ENCODE peak calls at places on chromosome 4, in eight cellular contexts. One of them, this sample, is unnamed.

GRCh38 chr4:128841402-128841801 is 31.9 kb downstream of the JADE1 start:
- DNase-seq in amniotic epithelial cell: no peak
- DNase-seq in activated gamma-delta T cell treated with Interleukin-2 at 50 U/mL for 16 hours: no peak
- DNase-seq in NCI-H1417: no peak
- DNase-seq in breast epithelium: no peak
- DNase-seq in germinal center: no peak
- DNase-seq in astrocyte of the spinal cord: no peak
- DNase-seq in NCI-H2081: no peak
- DNase-seq in this sample: no peak

GRCh38 chr4:663438-664428 is 10.3 kb downstream of the ATP5ME start:
- DNase-seq in amniotic epithelial cell: no peak
- DNase-seq in activated gamma-delta T cell treated with Interleukin-2 at 50 U/mL for 16 hours: peak; percentile 81
- DNase-seq in NCI-H1417: peak; percentile 79
- DNase-seq in breast epithelium: peak; percentile 52
- DNase-seq in germinal center: peak; percentile 84
- DNase-seq in astrocyte of the spinal cord: no peak
- DNase-seq in NCI-H2081: no peak
- DNase-seq in this sample: peak; percentile 94

GRCh38 chr4:167233523-167234387 is 539 bp downstream of the SPOCK3 start:
- DNase-seq in amniotic epithelial cell: no peak
- DNase-seq in activated gamma-delta T cell treated with Interleukin-2 at 50 U/mL for 16 hours: no peak
- DNase-seq in NCI-H1417: peak; percentile 89
- DNase-seq in breast epithelium: no peak
- DNase-seq in germinal center: peak; percentile 3
- DNase-seq in astrocyte of the spinal cord: peak; percentile 18
- DNase-seq in NCI-H2081: peak; percentile 37
- DNase-seq in this sample: peak; percentile 75

GRCh38 chr4:152328595-152328994 is 207.3 kb downstream of the FBXW7 start:
- DNase-seq in amniotic epithelial cell: no peak
- DNase-seq in activated gamma-delta T cell treated with Interleukin-2 at 50 U/mL for 16 hours: no peak
- DNase-seq in NCI-H1417: no peak
- DNase-seq in breast epithelium: no peak
- DNase-seq in germinal center: no peak
- DNase-seq in astrocyte of the spinal cord: no peak
- DNase-seq in NCI-H2081: no peak
- DNase-seq in this sample: no peak

GRCh38 chr4:155353923-155354540 is 22.7 kb downstream of the MAP9 start:
- DNase-seq in amniotic epithelial cell: peak; percentile 51
- DNase-seq in activated gamma-delta T cell treated with Interleukin-2 at 50 U/mL for 16 hours: peak; percentile 3
- DNase-seq in NCI-H1417: peak; percentile 53
- DNase-seq in breast epithelium: peak; percentile 56
- DNase-seq in germinal center: peak; percentile 17
- DNase-seq in astrocyte of the spinal cord: peak; percentile 60
- DNase-seq in NCI-H2081: peak; percentile 17
- DNase-seq in this sample: no peak

GRCh38 chr4:30717208-30718020 is 2.8 kb upstream of the PCDH7 start:
- DNase-seq in amniotic epithelial cell: peak; percentile 82
- DNase-seq in activated gamma-delta T cell treated with Interleukin-2 at 50 U/mL for 16 hours: no peak
- DNase-seq in NCI-H1417: peak; percentile 69
- DNase-seq in breast epithelium: no peak
- DNase-seq in germinal center: no peak
- DNase-seq in astrocyte of the spinal cord: peak; percentile 69
- DNase-seq in NCI-H2081: no peak
- DNase-seq in this sample: peak; percentile 22

GRCh38 chr4:120682981-120683380 is 239.5 kb downstream of the PRDM5 start:
- DNase-seq in amniotic epithelial cell: no peak
- DNase-seq in activated gamma-delta T cell treated with Interleukin-2 at 50 U/mL for 16 hours: no peak
- DNase-seq in NCI-H1417: no peak
- DNase-seq in breast epithelium: no peak
- DNase-seq in germinal center: no peak
- DNase-seq in astrocyte of the spinal cord: peak; percentile 22
- DNase-seq in NCI-H2081: no peak
- DNase-seq in this sample: no peak

GRCh38 chr4:89539374-89539773 is 231.8 kb upstream of the GPRIN3 start:
- DNase-seq in amniotic epithelial cell: peak; percentile 99
- DNase-seq in activated gamma-delta T cell treated with Interleukin-2 at 50 U/mL for 16 hours: no peak
- DNase-seq in NCI-H1417: no peak
- DNase-seq in breast epithelium: no peak
- DNase-seq in germinal center: no peak
- DNase-seq in astrocyte of the spinal cord: peak; percentile 38
- DNase-seq in NCI-H2081: no peak
- DNase-seq in this sample: no peak

GRCh38 chr4:145786261-145786660 is 106.3 kb downstream of the C4orf51 start:
- DNase-seq in amniotic epithelial cell: no peak
- DNase-seq in activated gamma-delta T cell treated with Interleukin-2 at 50 U/mL for 16 hours: no peak
- DNase-seq in NCI-H1417: no peak
- DNase-seq in breast epithelium: no peak
- DNase-seq in germinal center: no peak
- DNase-seq in astrocyte of the spinal cord: no peak
- DNase-seq in NCI-H2081: no peak
- DNase-seq in this sample: no peak

GRCh38 chr4:6925357-6925836 is 15.8 kb downstream of the TBC1D14 start:
- DNase-seq in amniotic epithelial cell: no peak
- DNase-seq in activated gamma-delta T cell treated with Interleukin-2 at 50 U/mL for 16 hours: no peak
- DNase-seq in NCI-H1417: no peak
- DNase-seq in breast epithelium: no peak
- DNase-seq in germinal center: no peak
- DNase-seq in astrocyte of the spinal cord: no peak
- DNase-seq in NCI-H2081: no peak
- DNase-seq in this sample: no peak

GRCh38 chr4:5772528-5773270 is 61.7 kb downstream of the EVC start:
- DNase-seq in amniotic epithelial cell: no peak
- DNase-seq in activated gamma-delta T cell treated with Interleukin-2 at 50 U/mL for 16 hours: no peak
- DNase-seq in NCI-H1417: no peak
- DNase-seq in breast epithelium: no peak
- DNase-seq in germinal center: no peak
- DNase-seq in astrocyte of the spinal cord: no peak
- DNase-seq in NCI-H2081: no peak
- DNase-seq in this sample: no peak

GRCh38 chr4:41142946-41143720 is 71.2 kb downstream of the APBB2 start:
- DNase-seq in amniotic epithelial cell: peak; percentile 96
- DNase-seq in activated gamma-delta T cell treated with Interleukin-2 at 50 U/mL for 16 hours: no peak
- DNase-seq in NCI-H1417: no peak
- DNase-seq in breast epithelium: no peak
- DNase-seq in germinal center: no peak
- DNase-seq in astrocyte of the spinal cord: peak; percentile 96
- DNase-seq in NCI-H2081: no peak
- DNase-seq in this sample: peak; percentile 67

GRCh38 chr4:181688886-181689285 is 554.3 kb upstream of the TENM3 start:
- DNase-seq in amniotic epithelial cell: no peak
- DNase-seq in activated gamma-delta T cell treated with Interleukin-2 at 50 U/mL for 16 hours: no peak
- DNase-seq in NCI-H1417: no peak
- DNase-seq in breast epithelium: no peak
- DNase-seq in germinal center: no peak
- DNase-seq in astrocyte of the spinal cord: peak; percentile 52
- DNase-seq in NCI-H2081: no peak
- DNase-seq in this sample: no peak

GRCh38 chr4:69888336-69888735 is 28.4 kb upstream of the SULT1E1 start:
- DNase-seq in amniotic epithelial cell: peak; percentile 6
- DNase-seq in activated gamma-delta T cell treated with Interleukin-2 at 50 U/mL for 16 hours: no peak
- DNase-seq in NCI-H1417: no peak
- DNase-seq in breast epithelium: no peak
- DNase-seq in germinal center: no peak
- DNase-seq in astrocyte of the spinal cord: no peak
- DNase-seq in NCI-H2081: no peak
- DNase-seq in this sample: no peak

GRCh38 chr4:153773236-153773690 is 13.4 kb upstream of the RNF175 start:
- DNase-seq in amniotic epithelial cell: no peak
- DNase-seq in activated gamma-delta T cell treated with Interleukin-2 at 50 U/mL for 16 hours: no peak
- DNase-seq in NCI-H1417: peak; percentile 7
- DNase-seq in breast epithelium: no peak
- DNase-seq in germinal center: no peak
- DNase-seq in astrocyte of the spinal cord: no peak
- DNase-seq in NCI-H2081: no peak
- DNase-seq in this sample: no peak

GRCh38 chr4:5893013-5893580 is at the start of gene CRMP1:
- DNase-seq in amniotic epithelial cell: no peak
- DNase-seq in activated gamma-delta T cell treated with Interleukin-2 at 50 U/mL for 16 hours: no peak
- DNase-seq in NCI-H1417: peak; percentile 85
- DNase-seq in breast epithelium: no peak
- DNase-seq in germinal center: peak; percentile 10
- DNase-seq in astrocyte of the spinal cord: no peak
- DNase-seq in NCI-H2081: peak; percentile 81
- DNase-seq in this sample: no peak

GRCh38 chr4:179595671-179596410 is 2153.6 kb upstream of the AGA start:
- DNase-seq in amniotic epithelial cell: no peak
- DNase-seq in activated gamma-delta T cell treated with Interleukin-2 at 50 U/mL for 16 hours: no peak
- DNase-seq in NCI-H1417: no peak
- DNase-seq in breast epithelium: no peak
- DNase-seq in germinal center: no peak
- DNase-seq in astrocyte of the spinal cord: peak; percentile 93
- DNase-seq in NCI-H2081: no peak
- DNase-seq in this sample: no peak

GRCh38 chr4:37722000-37722638 is 35.9 kb upstream of the RELL1 start:
- DNase-seq in amniotic epithelial cell: no peak
- DNase-seq in activated gamma-delta T cell treated with Interleukin-2 at 50 U/mL for 16 hours: no peak
- DNase-seq in NCI-H1417: no peak
- DNase-seq in breast epithelium: no peak
- DNase-seq in germinal center: no peak
- DNase-seq in astrocyte of the spinal cord: no peak
- DNase-seq in NCI-H2081: no peak
- DNase-seq in this sample: no peak

GRCh38 chr4:87838207-87838606 is 5.4 kb downstream of the MEPE start:
- DNase-seq in amniotic epithelial cell: no peak
- DNase-seq in activated gamma-delta T cell treated with Interleukin-2 at 50 U/mL for 16 hours: no peak
- DNase-seq in NCI-H1417: no peak
- DNase-seq in breast epithelium: no peak
- DNase-seq in germinal center: no peak
- DNase-seq in astrocyte of the spinal cord: peak; percentile 8
- DNase-seq in NCI-H2081: no peak
- DNase-seq in this sample: no peak

GRCh38 chr4:10803944-10804343 is 119.4 kb upstream of the CLNK start:
- DNase-seq in amniotic epithelial cell: no peak
- DNase-seq in activated gamma-delta T cell treated with Interleukin-2 at 50 U/mL for 16 hours: no peak
- DNase-seq in NCI-H1417: no peak
- DNase-seq in breast epithelium: no peak
- DNase-seq in germinal center: no peak
- DNase-seq in astrocyte of the spinal cord: no peak
- DNase-seq in NCI-H2081: no peak
- DNase-seq in this sample: no peak

GRCh38 chr4:25441519-25442117 is 64.6 kb downstream of the ANAPC4 start:
- DNase-seq in amniotic epithelial cell: peak; percentile 62
- DNase-seq in activated gamma-delta T cell treated with Interleukin-2 at 50 U/mL for 16 hours: no peak
- DNase-seq in NCI-H1417: peak; percentile 77
- DNase-seq in breast epithelium: no peak
- DNase-seq in germinal center: peak; percentile 18
- DNase-seq in astrocyte of the spinal cord: peak; percentile 61
- DNase-seq in NCI-H2081: peak; percentile 71
- DNase-seq in this sample: no peak

GRCh38 chr4:189124149-189124758 is 816.4 kb upstream of the FRG1 start:
- DNase-seq in amniotic epithelial cell: peak; percentile 18
- DNase-seq in activated gamma-delta T cell treated with Interleukin-2 at 50 U/mL for 16 hours: no peak
- DNase-seq in NCI-H1417: peak; percentile 48
- DNase-seq in breast epithelium: no peak
- DNase-seq in germinal center: no peak
- DNase-seq in astrocyte of the spinal cord: peak; percentile 42
- DNase-seq in NCI-H2081: no peak
- DNase-seq in this sample: no peak

GRCh38 chr4:40280586-40280985 is 54.5 kb upstream of the CHRNA9 start:
- DNase-seq in amniotic epithelial cell: no peak
- DNase-seq in activated gamma-delta T cell treated with Interleukin-2 at 50 U/mL for 16 hours: no peak
- DNase-seq in NCI-H1417: no peak
- DNase-seq in breast epithelium: no peak
- DNase-seq in germinal center: no peak
- DNase-seq in astrocyte of the spinal cord: no peak
- DNase-seq in NCI-H2081: no peak
- DNase-seq in this sample: no peak

GRCh38 chr4:47862297-47862696 is 24.4 kb upstream of the CORIN start:
- DNase-seq in amniotic epithelial cell: peak; percentile 54
- DNase-seq in activated gamma-delta T cell treated with Interleukin-2 at 50 U/mL for 16 hours: no peak
- DNase-seq in NCI-H1417: no peak
- DNase-seq in breast epithelium: no peak
- DNase-seq in germinal center: no peak
- DNase-seq in astrocyte of the spinal cord: peak; percentile 53
- DNase-seq in NCI-H2081: no peak
- DNase-seq in this sample: no peak

GRCh38 chr4:121669163-121669550 is 27.6 kb downstream of the ANXA5 start:
- DNase-seq in amniotic epithelial cell: peak; percentile 53
- DNase-seq in activated gamma-delta T cell treated with Interleukin-2 at 50 U/mL for 16 hours: no peak
- DNase-seq in NCI-H1417: no peak
- DNase-seq in breast epithelium: no peak
- DNase-seq in germinal center: no peak
- DNase-seq in astrocyte of the spinal cord: peak; percentile 75
- DNase-seq in NCI-H2081: no peak
- DNase-seq in this sample: no peak

GRCh38 chr4:25211721-25212120 is 22.1 kb upstream of the PI4K2B start:
- DNase-seq in amniotic epithelial cell: no peak
- DNase-seq in activated gamma-delta T cell treated with Interleukin-2 at 50 U/mL for 16 hours: no peak
- DNase-seq in NCI-H1417: no peak
- DNase-seq in breast epithelium: no peak
- DNase-seq in germinal center: no peak
- DNase-seq in astrocyte of the spinal cord: no peak
- DNase-seq in NCI-H2081: no peak
- DNase-seq in this sample: no peak

GRCh38 chr4:185210102-185210981 is 944 bp downstream of the SNX25 start:
- DNase-seq in amniotic epithelial cell: peak; percentile 51
- DNase-seq in activated gamma-delta T cell treated with Interleukin-2 at 50 U/mL for 16 hours: peak; percentile 24
- DNase-seq in NCI-H1417: peak; percentile 85
- DNase-seq in breast epithelium: no peak
- DNase-seq in germinal center: peak; percentile 39
- DNase-seq in astrocyte of the spinal cord: peak; percentile 68
- DNase-seq in NCI-H2081: peak; percentile 37
- DNase-seq in this sample: peak; percentile 22

GRCh38 chr4:185237185-185237584 is 27.8 kb downstream of the SNX25 start:
- DNase-seq in amniotic epithelial cell: peak; percentile 77
- DNase-seq in activated gamma-delta T cell treated with Interleukin-2 at 50 U/mL for 16 hours: no peak
- DNase-seq in NCI-H1417: no peak
- DNase-seq in breast epithelium: no peak
- DNase-seq in germinal center: no peak
- DNase-seq in astrocyte of the spinal cord: peak; percentile 47
- DNase-seq in NCI-H2081: no peak
- DNase-seq in this sample: no peak

GRCh38 chr4:121829511-121829910 is 5.8 kb upstream of the CCNA2 start:
- DNase-seq in amniotic epithelial cell: no peak
- DNase-seq in activated gamma-delta T cell treated with Interleukin-2 at 50 U/mL for 16 hours: no peak
- DNase-seq in NCI-H1417: no peak
- DNase-seq in breast epithelium: no peak
- DNase-seq in germinal center: no peak
- DNase-seq in astrocyte of the spinal cord: no peak
- DNase-seq in NCI-H2081: no peak
- DNase-seq in this sample: no peak

GRCh38 chr4:184882276-184882675 is 56.5 kb upstream of the ACSL1 start:
- DNase-seq in amniotic epithelial cell: no peak
- DNase-seq in activated gamma-delta T cell treated with Interleukin-2 at 50 U/mL for 16 hours: no peak
- DNase-seq in NCI-H1417: no peak
- DNase-seq in breast epithelium: no peak
- DNase-seq in germinal center: no peak
- DNase-seq in astrocyte of the spinal cord: no peak
- DNase-seq in NCI-H2081: no peak
- DNase-seq in this sample: no peak

GRCh38 chr4:77617203-77617602 is 11.6 kb downstream of the CXCL13 start:
- DNase-seq in amniotic epithelial cell: peak; percentile 69
- DNase-seq in activated gamma-delta T cell treated with Interleukin-2 at 50 U/mL for 16 hours: no peak
- DNase-seq in NCI-H1417: no peak
- DNase-seq in breast epithelium: no peak
- DNase-seq in germinal center: no peak
- DNase-seq in astrocyte of the spinal cord: no peak
- DNase-seq in NCI-H2081: no peak
- DNase-seq in this sample: no peak

GRCh38 chr4:2667428-2667827 is 88.7 kb downstream of the TNIP2 start:
- DNase-seq in amniotic epithelial cell: no peak
- DNase-seq in activated gamma-delta T cell treated with Interleukin-2 at 50 U/mL for 16 hours: no peak
- DNase-seq in NCI-H1417: no peak
- DNase-seq in breast epithelium: no peak
- DNase-seq in germinal center: no peak
- DNase-seq in astrocyte of the spinal cord: peak; percentile 13
- DNase-seq in NCI-H2081: no peak
- DNase-seq in this sample: no peak

GRCh38 chr4:181569553-181569952 is 673.6 kb upstream of the TENM3 start:
- DNase-seq in amniotic epithelial cell: peak; percentile 56
- DNase-seq in activated gamma-delta T cell treated with Interleukin-2 at 50 U/mL for 16 hours: no peak
- DNase-seq in NCI-H1417: peak; percentile 65
- DNase-seq in breast epithelium: no peak
- DNase-seq in germinal center: no peak
- DNase-seq in astrocyte of the spinal cord: peak; percentile 64
- DNase-seq in NCI-H2081: no peak
- DNase-seq in this sample: no peak

GRCh38 chr4:88573286-88573994 is 18.8 kb upstream of the HERC3 start:
- DNase-seq in amniotic epithelial cell: no peak
- DNase-seq in activated gamma-delta T cell treated with Interleukin-2 at 50 U/mL for 16 hours: no peak
- DNase-seq in NCI-H1417: no peak
- DNase-seq in breast epithelium: no peak
- DNase-seq in germinal center: no peak
- DNase-seq in astrocyte of the spinal cord: no peak
- DNase-seq in NCI-H2081: no peak
- DNase-seq in this sample: no peak

This sample was measured in upper lobe of left lung.